ENCODE peak calls at places on chromosomes 12 and 14, in seven cellular contexts. J is body of pancreas, C is neural progenitor cell, X is spleen, N is uterus, Y is lower leg skin, F is left ventricle myocardium inferior. B is an unnamed sample.

GRCh38 chr12:68428724-68429580 is 96.8 kb upstream of the MDM1 start:
- DNase-seq in J (no peak), C (peak; percentile 14), X (no peak), N (no peak), Y (no peak), F (no peak), B (no peak)

GRCh38 chr14:76763362-76764041 is 2.2 kb downstream of the VASH1 start:
- DNase-seq in J (no peak), C (no peak), X (peak; percentile 12), N (no peak), Y (no peak), F (no peak), B (no peak)

GRCh38 chr14:53630336-53630735 is 326.3 kb downstream of the BMP4 start:
- DNase-seq in J (no peak), C (no peak), X (no peak), N (no peak), Y (no peak), F (no peak), B (no peak)

GRCh38 chr12:109113661-109114321 is 2.6 kb upstream of the ACACB start:
- DNase-seq in J (no peak), C (no peak), X (no peak), N (no peak), Y (no peak), F (no peak), B (no peak)

GRCh38 chr14:50310445-50310844 is 1.6 kb downstream of the L2HGDH start:
- DNase-seq in J (no peak), C (no peak), X (no peak), N (no peak), Y (no peak), F (no peak), B (no peak)

GRCh38 chr14:91509083-91509877 is 830 bp downstream of the PPP4R3A start:
- DNase-seq in J (peak; percentile 44), C (peak; percentile 46), X (peak; percentile 90), N (peak; percentile 39), Y (peak; percentile 32), F (peak; percentile 34), B (peak; percentile 74)

GRCh38 chr12:67430708-67431335 is 161.7 kb downstream of the CAND1 start:
- DNase-seq in J (peak; percentile 54), C (no peak), X (no peak), N (peak; percentile 73), Y (peak; percentile 65), F (peak; percentile 74), B (no peak)

GRCh38 chr12:50070314-50071060 is 13.1 kb downstream of the ASIC1 start:
- DNase-seq in J (peak; percentile 82), C (peak; percentile 86), X (peak; percentile 89), N (peak; percentile 86), Y (peak; percentile 81), F (peak; percentile 75), B (peak; percentile 69)

GRCh38 chr12:100058482-100059029 is 73.8 kb upstream of the ANKS1B start:
- DNase-seq in J (no peak), C (no peak), X (no peak), N (no peak), Y (no peak), F (no peak), B (no peak)

GRCh38 chr14:105261781-105262180 is 13.4 kb downstream of the BTBD6 start:
- DNase-seq in J (peak; percentile 72), C (no peak), X (no peak), N (no peak), Y (no peak), F (peak; percentile 59), B (no peak)

GRCh38 chr14:70567791-70568190 is 32.7 kb downstream of the MED6 start:
- DNase-seq in J (no peak), C (peak; percentile 58), X (no peak), N (no peak), Y (no peak), F (no peak), B (peak; percentile 56)

GRCh38 chr14:64474041-64474440 is 8.7 kb downstream of the AKAP5 start:
- DNase-seq in J (no peak), C (no peak), X (no peak), N (no peak), Y (no peak), F (no peak), B (no peak)

GRCh38 chr12:20577054-20577453 is 118.1 kb upstream of the SLCO1C1 start:
- DNase-seq in J (no peak), C (no peak), X (no peak), N (no peak), Y (no peak), F (no peak), B (no peak)

GRCh38 chr12:19461986-19462385 is 22.7 kb downstream of the AEBP2 start:
- DNase-seq in J (no peak), C (no peak), X (no peak), N (no peak), Y (no peak), F (no peak), B (no peak)

GRCh38 chr14:56816575-56817391 is 6.5 kb upstream of the OTX2 start:
- DNase-seq in J (no peak), C (peak; percentile 90), X (no peak), N (no peak), Y (no peak), F (no peak), B (no peak)

GRCh38 chr14:72800848-72801370 is 93.0 kb downstream of the DPF3 start:
- DNase-seq in J (no peak), C (no peak), X (no peak), N (no peak), Y (no peak), F (no peak), B (no peak)

GRCh38 chr14:42779024-42779423 is 1172.3 kb downstream of the LRFN5 start:
- DNase-seq in J (no peak), C (no peak), X (no peak), N (no peak), Y (no peak), F (no peak), B (no peak)

GRCh38 chr14:94926176-94926575 is 156.3 kb upstream of the GSC start:
- DNase-seq in J (no peak), C (no peak), X (peak; percentile 41), N (no peak), Y (no peak), F (no peak), B (no peak)

GRCh38 chr12:122849352-122850047 is 14.2 kb downstream of the HIP1R start:
- DNase-seq in J (no peak), C (no peak), X (peak; percentile 72), N (no peak), Y (no peak), F (peak; percentile 73), B (no peak)

GRCh38 chr12:87967871-87968270 is 61.3 kb downstream of the C12orf50 start:
- DNase-seq in J (no peak), C (no peak), X (no peak), N (no peak), Y (no peak), F (no peak), B (no peak)
- TF ChIP-seq CTCF in J (no peak), C (no peak), X (no peak), N (no peak), Y (no peak), F (no peak), B (no peak)

GRCh38 chr12:87597114-87597513 is 432.1 kb downstream of the C12orf50 start:
- DNase-seq in J (no peak), C (no peak), X (peak; percentile 31), N (no peak), Y (no peak), F (no peak), B (no peak)
- H3K4me3 ChIP-seq in J (no peak overlapping the region), C (no peak overlapping the region), X (no peak overlapping the region), N (no peak overlapping the region), Y (no peak overlapping the region), F (no peak overlapping the region), B (no peak overlapping the region)

GRCh38 chr14:23352506-23353432 is at the start of gene SLC22A17:
- DNase-seq in J (peak; percentile 76), C (peak; percentile 91), X (peak; percentile 79), N (peak; percentile 87), Y (peak; percentile 68), F (peak; percentile 79), B (peak; percentile 82)
- TF ChIP-seq CTCF in J (peak; percentile 8), C (peak; percentile 4), X (no peak), N (no peak), Y (no peak), F (no peak), B (peak; percentile 36)

GRCh38 chr14:24271834-24272263 is 452 bp upstream of the RABGGTA start:
- DNase-seq in J (no peak), C (no peak), X (no peak), N (no peak), Y (no peak), F (no peak), B (no peak)
- H3K4me3 ChIP-seq in J (no peak overlapping the region), C (peak overlapping the region; percentile 86), X (peak overlapping the region; percentile 61), N (peak overlapping the region; percentile 73), Y (no peak overlapping the region), F (peak overlapping the region; percentile 90), B (peak overlapping the region; percentile 88)

DNA sequence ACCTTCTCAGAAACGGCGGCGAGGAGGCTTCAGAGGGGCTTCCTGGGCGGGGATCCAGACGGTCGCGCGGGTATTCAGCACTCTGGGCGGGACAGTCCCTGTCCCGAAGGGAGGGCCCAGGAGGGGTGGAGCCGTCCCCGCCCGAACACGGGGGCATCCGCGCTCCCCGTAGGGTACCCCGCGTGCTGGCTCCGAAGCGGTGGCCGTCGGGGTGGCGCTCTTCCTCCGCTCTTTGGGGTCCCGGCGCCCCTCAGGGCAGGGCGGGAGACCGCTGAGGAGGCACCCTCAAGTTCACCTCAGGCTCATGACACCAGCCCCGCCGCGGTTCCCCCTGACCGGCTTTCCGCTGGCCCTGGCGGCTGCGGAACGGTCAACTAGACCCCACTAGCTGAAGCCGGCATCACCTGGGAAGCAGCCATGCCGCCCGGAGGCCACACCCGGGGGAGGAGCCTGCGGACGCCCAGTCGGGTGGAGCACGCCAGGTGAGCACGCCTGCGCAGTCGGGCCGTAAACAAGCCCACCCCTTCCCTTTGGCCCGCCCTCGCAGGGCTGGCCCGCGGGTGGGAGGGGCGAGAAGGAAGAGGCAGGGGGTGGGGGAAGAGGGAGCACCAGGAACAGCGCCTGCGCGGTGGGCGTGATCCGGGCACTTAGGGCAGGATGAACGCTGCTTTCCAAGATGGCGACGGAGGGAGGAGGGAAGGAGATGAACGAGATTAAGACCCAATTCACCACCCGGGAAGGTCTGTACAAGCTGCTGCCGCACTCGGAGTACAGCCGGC is at the start of gene WDR20:
- DNase-seq in J (peak; percentile 100), C (peak; percentile 100), X (peak; percentile 100), N (peak; percentile 97), Y (peak; percentile 97), F (peak; percentile 98), B (peak; percentile 100)
- TF ChIP-seq CTCF in J (no peak), C (peak; percentile 24), X (no peak), N (no peak), Y (no peak), F (no peak), B (peak; percentile 44)

GRCh38 chr12:110826592-110827200 is 20.1 kb upstream of the CCDC63 start:
- DNase-seq in J (peak; percentile 61), C (peak; percentile 92), X (peak; percentile 92), N (peak; percentile 75), Y (peak; percentile 84), F (peak; percentile 88), B (no peak)
- H3K4me3 ChIP-seq in J (no peak overlapping the region), C (no peak overlapping the region), X (no peak overlapping the region), N (no peak overlapping the region), Y (no peak overlapping the region), F (peak overlapping the region; percentile 36), B (no peak overlapping the region)

DNA sequence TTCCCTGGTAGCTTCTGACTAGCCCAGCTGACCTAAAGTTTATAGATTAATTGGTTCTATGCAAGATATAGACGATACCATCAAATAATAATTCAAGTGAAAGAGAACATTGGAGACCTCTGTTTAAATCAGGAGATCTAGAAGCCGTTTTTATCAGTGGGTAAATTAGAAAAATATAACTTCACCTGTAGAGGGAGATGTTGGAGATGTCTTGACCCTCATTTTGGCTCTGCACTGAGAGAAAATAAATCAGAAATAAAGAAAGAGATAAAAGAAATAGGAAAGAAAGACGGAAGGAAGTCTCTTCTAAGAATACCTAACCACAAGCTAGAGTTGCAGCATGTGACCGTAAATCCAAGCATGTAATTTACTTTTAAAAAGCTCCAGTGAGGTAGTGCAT is 684.5 kb downstream of the C12orf50 start:
- DNase-seq in J (no peak), C (no peak), X (no peak), N (no peak), Y (no peak), F (no peak), B (no peak)
- TF ChIP-seq CTCF in J (no peak), C (peak; percentile 43), X (no peak), N (no peak), Y (no peak), F (no peak), B (peak; percentile 50)

B was measured in RWPE2.